ENCODE peak calls at places on chromosomes 12 and 14, in six cellular contexts. One of them, this sample, is unnamed.

GRCh38 chr14:21044106-21044618 is 2.0 kb downstream of the RNASE7 start:
- DNase-seq in naive thymus-derived CD4-positive, alpha-beta T cell: no peak
- DNase-seq in posterior vena cava: no peak
- DNase-seq in activated T-cell treated with anti-CD3 and anti-CD28 coated beads, Interleukin-2, amount 50 U/mL, for 72 hours: no peak
- DNase-seq in A549: no peak
- DNase-seq in LHCN-M2: no peak
- DNase-seq in this sample: no peak

GRCh38 chr12:93536111-93536765 is 36.2 kb upstream of the SOCS2 start:
- DNase-seq in A549: no peak
- DNase-seq in LHCN-M2: no peak
- DNase-seq in naive thymus-derived CD4-positive, alpha-beta T cell: no peak
- DNase-seq in activated T-cell treated with anti-CD3 and anti-CD28 coated beads, Interleukin-2, amount 50 U/mL, for 72 hours: no peak
- DNase-seq in posterior vena cava: no peak
- DNase-seq in this sample: no peak

GRCh38 chr14:104469591-104469990 is 110.0 kb upstream of the C14orf180 start:
- DNase-seq in posterior vena cava: no peak
- DNase-seq in activated T-cell treated with anti-CD3 and anti-CD28 coated beads, Interleukin-2, amount 50 U/mL, for 72 hours: no peak
- DNase-seq in A549: no peak
- DNase-seq in naive thymus-derived CD4-positive, alpha-beta T cell: no peak
- DNase-seq in LHCN-M2: no peak
- DNase-seq in this sample: no peak

GRCh38 chr12:53743277-53744129 is 8.3 kb downstream of the CISTR start:
- DNase-seq in posterior vena cava: no peak
- DNase-seq in A549: peak
- DNase-seq in naive thymus-derived CD4-positive, alpha-beta T cell: peak
- DNase-seq in activated T-cell treated with anti-CD3 and anti-CD28 coated beads, Interleukin-2, amount 50 U/mL, for 72 hours: peak
- DNase-seq in LHCN-M2: peak
- DNase-seq in this sample: peak

GRCh38 chr12:7948585-7949264 is 12.7 kb upstream of the SLC2A3 start:
- DNase-seq in posterior vena cava: no peak
- DNase-seq in activated T-cell treated with anti-CD3 and anti-CD28 coated beads, Interleukin-2, amount 50 U/mL, for 72 hours: no peak
- DNase-seq in naive thymus-derived CD4-positive, alpha-beta T cell: no peak
- DNase-seq in LHCN-M2: no peak
- DNase-seq in A549: no peak
- DNase-seq in this sample: no peak

GRCh38 chr14:52333823-52334657 is 19.9 kb downstream of the PTGER2 start:
- DNase-seq in posterior vena cava: no peak
- DNase-seq in naive thymus-derived CD4-positive, alpha-beta T cell: no peak
- DNase-seq in LHCN-M2: no peak
- DNase-seq in activated T-cell treated with anti-CD3 and anti-CD28 coated beads, Interleukin-2, amount 50 U/mL, for 72 hours: no peak
- DNase-seq in A549: no peak
- DNase-seq in this sample: no peak

GRCh38 chr14:23209651-23210423 is 26.4 kb upstream of the SLC7A8 start:
- DNase-seq in activated T-cell treated with anti-CD3 and anti-CD28 coated beads, Interleukin-2, amount 50 U/mL, for 72 hours: no peak
- DNase-seq in A549: no peak
- DNase-seq in posterior vena cava: no peak
- DNase-seq in LHCN-M2: peak
- DNase-seq in naive thymus-derived CD4-positive, alpha-beta T cell: no peak
- DNase-seq in this sample: no peak

GRCh38 chr14:89013098-89013504 is 188.7 kb downstream of the TTC8 start:
- DNase-seq in naive thymus-derived CD4-positive, alpha-beta T cell: no peak
- DNase-seq in activated T-cell treated with anti-CD3 and anti-CD28 coated beads, Interleukin-2, amount 50 U/mL, for 72 hours: peak
- DNase-seq in LHCN-M2: peak
- DNase-seq in posterior vena cava: no peak
- DNase-seq in A549: peak
- DNase-seq in this sample: no peak

GRCh38 chr14:95196268-95196667 is 38.9 kb upstream of the DICER1 start:
- DNase-seq in LHCN-M2: no peak
- DNase-seq in naive thymus-derived CD4-positive, alpha-beta T cell: no peak
- DNase-seq in activated T-cell treated with anti-CD3 and anti-CD28 coated beads, Interleukin-2, amount 50 U/mL, for 72 hours: no peak
- DNase-seq in posterior vena cava: no peak
- DNase-seq in A549: peak
- DNase-seq in this sample: peak

GRCh38 chr12:109695961-109696461 is 17.6 kb upstream of the FAM222A start:
- DNase-seq in activated T-cell treated with anti-CD3 and anti-CD28 coated beads, Interleukin-2, amount 50 U/mL, for 72 hours: no peak
- DNase-seq in naive thymus-derived CD4-positive, alpha-beta T cell: no peak
- DNase-seq in LHCN-M2: no peak
- DNase-seq in posterior vena cava: no peak
- DNase-seq in A549: no peak
- DNase-seq in this sample: no peak

GRCh38 chr14:64447890-64448667 is 17.2 kb upstream of the AKAP5 start:
- DNase-seq in posterior vena cava: no peak
- DNase-seq in naive thymus-derived CD4-positive, alpha-beta T cell: no peak
- DNase-seq in A549: no peak
- DNase-seq in activated T-cell treated with anti-CD3 and anti-CD28 coated beads, Interleukin-2, amount 50 U/mL, for 72 hours: no peak
- DNase-seq in LHCN-M2: no peak
- DNase-seq in this sample: no peak

GRCh38 chr14:102692334-102692733 is 84.9 kb upstream of the TRAF3 start:
- DNase-seq in naive thymus-derived CD4-positive, alpha-beta T cell: no peak
- DNase-seq in A549: no peak
- DNase-seq in activated T-cell treated with anti-CD3 and anti-CD28 coated beads, Interleukin-2, amount 50 U/mL, for 72 hours: no peak
- DNase-seq in posterior vena cava: no peak
- DNase-seq in LHCN-M2: no peak
- DNase-seq in this sample: no peak

GRCh38 chr14:81400202-81400678 is at the start of gene STON2:
- DNase-seq in LHCN-M2: peak
- DNase-seq in posterior vena cava: no peak
- DNase-seq in naive thymus-derived CD4-positive, alpha-beta T cell: no peak
- DNase-seq in activated T-cell treated with anti-CD3 and anti-CD28 coated beads, Interleukin-2, amount 50 U/mL, for 72 hours: peak
- DNase-seq in A549: peak
- DNase-seq in this sample: no peak

GRCh38 chr12:13178568-13179158 is 17.9 kb upstream of the EMP1 start:
- DNase-seq in naive thymus-derived CD4-positive, alpha-beta T cell: no peak
- DNase-seq in activated T-cell treated with anti-CD3 and anti-CD28 coated beads, Interleukin-2, amount 50 U/mL, for 72 hours: no peak
- DNase-seq in LHCN-M2: peak
- DNase-seq in A549: no peak
- DNase-seq in posterior vena cava: no peak
- DNase-seq in this sample: no peak

GRCh38 chr12:22283006-22283506 is 51.5 kb downstream of the ST8SIA1 start:
- DNase-seq in LHCN-M2: peak
- DNase-seq in naive thymus-derived CD4-positive, alpha-beta T cell: no peak
- DNase-seq in A549: no peak
- DNase-seq in activated T-cell treated with anti-CD3 and anti-CD28 coated beads, Interleukin-2, amount 50 U/mL, for 72 hours: no peak
- DNase-seq in posterior vena cava: no peak
- DNase-seq in this sample: no peak

GRCh38 chr14:105061428-105062047 is 3.7 kb downstream of the GPR132 start:
- DNase-seq in posterior vena cava: peak
- DNase-seq in A549: no peak
- DNase-seq in LHCN-M2: no peak
- DNase-seq in naive thymus-derived CD4-positive, alpha-beta T cell: no peak
- DNase-seq in activated T-cell treated with anti-CD3 and anti-CD28 coated beads, Interleukin-2, amount 50 U/mL, for 72 hours: peak
- DNase-seq in this sample: peak

GRCh38 chr12:32301216-32301615 is 98.1 kb upstream of the FGD4 start:
- DNase-seq in activated T-cell treated with anti-CD3 and anti-CD28 coated beads, Interleukin-2, amount 50 U/mL, for 72 hours: no peak
- DNase-seq in A549: no peak
- DNase-seq in posterior vena cava: no peak
- DNase-seq in naive thymus-derived CD4-positive, alpha-beta T cell: no peak
- DNase-seq in LHCN-M2: no peak
- DNase-seq in this sample: no peak

GRCh38 chr12:114690267-114691135 is 6.5 kb upstream of the TBX3 start:
- DNase-seq in activated T-cell treated with anti-CD3 and anti-CD28 coated beads, Interleukin-2, amount 50 U/mL, for 72 hours: no peak
- DNase-seq in LHCN-M2: no peak
- DNase-seq in posterior vena cava: no peak
- DNase-seq in naive thymus-derived CD4-positive, alpha-beta T cell: no peak
- DNase-seq in A549: no peak
- DNase-seq in this sample: no peak

GRCh38 chr14:104742586-104743455 is 10.1 kb upstream of the SIVA1 start:
- DNase-seq in A549: no peak
- DNase-seq in LHCN-M2: no peak
- DNase-seq in posterior vena cava: no peak
- DNase-seq in activated T-cell treated with anti-CD3 and anti-CD28 coated beads, Interleukin-2, amount 50 U/mL, for 72 hours: no peak
- DNase-seq in naive thymus-derived CD4-positive, alpha-beta T cell: no peak
- DNase-seq in this sample: no peak

GRCh38 chr12:24431872-24432271 is 482.4 kb upstream of the SOX5 start:
- DNase-seq in posterior vena cava: no peak
- DNase-seq in activated T-cell treated with anti-CD3 and anti-CD28 coated beads, Interleukin-2, amount 50 U/mL, for 72 hours: no peak
- DNase-seq in LHCN-M2: no peak
- DNase-seq in A549: no peak
- DNase-seq in naive thymus-derived CD4-positive, alpha-beta T cell: no peak
- DNase-seq in this sample: no peak

GRCh38 chr12:108649126-108649525 is 15.4 kb upstream of the SELPLG start:
- DNase-seq in activated T-cell treated with anti-CD3 and anti-CD28 coated beads, Interleukin-2, amount 50 U/mL, for 72 hours: no peak
- DNase-seq in LHCN-M2: peak
- DNase-seq in A549: no peak
- DNase-seq in posterior vena cava: no peak
- DNase-seq in naive thymus-derived CD4-positive, alpha-beta T cell: no peak
- DNase-seq in this sample: no peak

GRCh38 chr12:16417058-16417457 is 69.6 kb downstream of the MGST1 start:
- DNase-seq in A549: no peak
- DNase-seq in LHCN-M2: no peak
- DNase-seq in activated T-cell treated with anti-CD3 and anti-CD28 coated beads, Interleukin-2, amount 50 U/mL, for 72 hours: no peak
- DNase-seq in naive thymus-derived CD4-positive, alpha-beta T cell: no peak
- DNase-seq in posterior vena cava: no peak
- DNase-seq in this sample: no peak

GRCh38 chr14:50001146-50001998 is 108.5 kb downstream of the ARF6 start:
- DNase-seq in posterior vena cava: peak
- DNase-seq in naive thymus-derived CD4-positive, alpha-beta T cell: peak
- DNase-seq in LHCN-M2: peak
- DNase-seq in activated T-cell treated with anti-CD3 and anti-CD28 coated beads, Interleukin-2, amount 50 U/mL, for 72 hours: peak
- DNase-seq in A549: peak
- DNase-seq in this sample: peak

GRCh38 chr14:55849833-55850232 is 268.4 kb upstream of the PELI2 start:
- DNase-seq in naive thymus-derived CD4-positive, alpha-beta T cell: no peak
- DNase-seq in activated T-cell treated with anti-CD3 and anti-CD28 coated beads, Interleukin-2, amount 50 U/mL, for 72 hours: no peak
- DNase-seq in posterior vena cava: no peak
- DNase-seq in LHCN-M2: no peak
- DNase-seq in A549: no peak
- DNase-seq in this sample: no peak

This sample was measured in B cell.